ENCODE peak calls at places on chromosome 1, in eight cellular contexts. G is CD4-positive, alpha-beta T cell; V is fibroblast of the conjunctiva; D is AG04450; U is endothelial cell; H is activated T-cell treated with anti-CD3 and anti-CD28 coated beads, Interleukin-2, amount 50 U/mL, for 1 hour; X is GM04503; Q is NCI-H1092. J is an unnamed sample.

GRCh38 chr1:45334308-45335245 is 5.4 kb upstream of the TOE1 start:
- DNase-seq in U (no peak), V (no peak), H (no peak), Q (no peak), G (no peak), X (no peak), D (no peak), J (no peak)

GRCh38 chr1:71038942-71039341 is 8.7 kb downstream of the PTGER3 start:
- DNase-seq in U (no peak), D (no peak), H (no peak), Q (no peak), X (no peak), V (no peak), G (no peak), J (no peak)

GRCh38 chr1:97334454-97334853 is 586.4 kb downstream of the DPYD start:
- DNase-seq in V (no peak), Q (no peak), U (no peak), D (peak), X (peak), G (no peak), H (no peak), J (no peak)

GRCh38 chr1:227949341-227949921 is 1.7 kb upstream of the WNT9A start:
- DNase-seq in G (no peak), V (no peak), U (no peak), Q (no peak), X (no peak), H (peak), D (no peak), J (no peak)

GRCh38 chr1:100606438-100606837 is 68.5 kb downstream of the GPR88 start:
- DNase-seq in X (no peak), Q (no peak), D (no peak), H (no peak), V (peak), U (peak), G (no peak), J (peak)

GRCh38 chr1:226723640-226724532 is 15.2 kb downstream of the ITPKB start:
- DNase-seq in X (no peak), Q (peak), G (no peak), H (no peak), U (no peak), D (no peak), V (peak), J (no peak)

GRCh38 chr1:3732747-3733602 is 19.3 kb upstream of the CCDC27 start:
- DNase-seq in Q (no peak), D (no peak), V (no peak), U (peak), G (no peak), H (no peak), X (no peak), J (no peak)

GRCh38 chr1:243745361-243745760 is 104.7 kb downstream of the AKT3 start:
- DNase-seq in H (no peak), V (no peak), X (peak), D (no peak), Q (no peak), G (no peak), U (no peak), J (no peak)

GRCh38 chr1:109490029-109490933 is 3.6 kb upstream of the CYB561D1 start:
- DNase-seq in H (peak), D (no peak), Q (peak), V (peak), X (no peak), G (peak), U (peak), J (peak)

GRCh38 chr1:175318633-175319032 is 126.1 kb upstream of the KIAA0040 start:
- DNase-seq in V (no peak), G (no peak), D (no peak), H (no peak), Q (no peak), X (no peak), U (no peak), J (no peak)

GRCh38 chr1:20370628-20371200 is 80.0 kb downstream of the VWA5B1 start:
- DNase-seq in D (no peak), H (no peak), Q (peak), X (no peak), G (no peak), U (no peak), V (peak), J (no peak)

GRCh38 chr1:156766288-156767100 is 841 bp upstream of the PRCC start:
- DNase-seq in X (no peak), U (no peak), D (no peak), G (no peak), Q (no peak), H (no peak), V (no peak), J (no peak)

GRCh38 chr1:21175324-21175669 is 1.4 kb downstream of the EIF4G3 start:
- DNase-seq in X (no peak), D (no peak), H (no peak), Q (no peak), U (no peak), V (no peak), G (no peak), J (peak)

GRCh38 chr1:42456754-42457089 is 379 bp downstream of the PPCS start:
- DNase-seq in X (peak), Q (peak), U (no peak), G (peak), D (no peak), H (no peak), V (peak), J (peak)

GRCh38 chr1:17731460-17731859 is 23.7 kb upstream of the ACTL8 start:
- DNase-seq in Q (no peak), X (no peak), H (no peak), D (no peak), V (no peak), U (no peak), G (no peak), J (no peak)

GRCh38 chr1:248618119-248618518 is 16.8 kb downstream of the OR2T11 start:
- DNase-seq in Q (no peak), U (no peak), H (no peak), X (no peak), G (no peak), V (no peak), D (no peak), J (no peak)

GRCh38 chr1:33030575-33030974 is 6.1 kb downstream of the AK2 start:
- DNase-seq in Q (no peak), D (no peak), H (no peak), G (no peak), V (peak), X (no peak), U (no peak), J (no peak)

GRCh38 chr1:238279694-238280380 is 389.1 kb upstream of the ZP4 start:
- DNase-seq in H (no peak), X (no peak), D (no peak), Q (no peak), V (no peak), G (no peak), U (no peak), J (no peak)

GRCh38 chr1:38785285-38786039 is 74.1 kb downstream of the RRAGC start:
- DNase-seq in X (no peak), D (no peak), G (no peak), U (no peak), H (no peak), V (no peak), Q (no peak), J (no peak)

GRCh38 chr1:27162090-27162489 is 7.2 kb upstream of the SLC9A1 start:
- DNase-seq in X (no peak), G (no peak), Q (no peak), D (no peak), V (no peak), H (no peak), U (no peak), J (no peak)